ENCODE peak calls at places on chromosomes 2 and 18, in four cellular contexts. L, Z, P and O are unnamed samples.

GRCh38 chr2:62653582-62654422 is 51.7 kb upstream of the EHBP1 start:
- DNase-seq in L (no peak), P (no peak), Z (no peak), O (no peak)

GRCh38 chr2:170930132-170931109 is 1.4 kb downstream of the GORASP2 start:
- DNase-seq in Z (peak), P (peak), L (peak), O (no peak)

GRCh38 chr18:8389391-8390340 is 219.6 kb upstream of the RAB12 start:
- DNase-seq in L (peak), P (no peak), Z (peak), O (peak)

GRCh38 chr2:118014492-118014824 is 588 bp upstream of the CCDC93 start:
- DNase-seq in Z (no peak), L (peak), P (no peak), O (peak)

GRCh38 chr2:230321031-230321430 is 6.0 kb upstream of the SP140L start:
- DNase-seq in L (no peak), Z (no peak), P (no peak), O (no peak)

GRCh38 chr2:184596819-184597411 is 1.4 kb upstream of the ZNF804A start:
- DNase-seq in Z (peak), P (no peak), L (no peak), O (no peak)

GRCh38 chr2:58916127-58916526 is 675.0 kb upstream of the FANCL start:
- DNase-seq in P (no peak), L (no peak), Z (no peak), O (no peak)

GRCh38 chr2:101007415-101008345 is 5.6 kb downstream of the RPL31 start:
- DNase-seq in P (no peak), L (no peak), Z (no peak), O (no peak)

GRCh38 chr2:174485763-174486613 is 841 bp downstream of the GPR155 start:
- DNase-seq in Z (peak), L (no peak), P (no peak), O (peak)

GRCh38 chr2:237723613-237724012 is 75.0 kb upstream of the RBM44 start:
- DNase-seq in L (peak), Z (peak), P (no peak), O (peak)

GRCh38 chr2:151869296-151869695 is 41.1 kb upstream of the ARL5A start:
- DNase-seq in L (no peak), P (no peak), Z (no peak), O (no peak)